ENCODE peak calls at places on chromosomes 3 and 15, in ten cellular contexts. E, W, M, D, O, P, K, A, N and F are unnamed samples.

GRCh38 chr3:129336093-129336706 is 57.5 kb downstream of the HMCES start:
- DNase-seq in E (no peak), W (no peak), M (no peak), D (peak; percentile 29), O (no peak), P (no peak), K (no peak), A (no peak), N (no peak), F (no peak)

GRCh38 chr15:96296264-96296663 is 34.2 kb upstream of the NR2F2 start:
- DNase-seq in E (no peak), W (no peak), M (no peak), D (peak; percentile 86), O (no peak), P (no peak), K (peak; percentile 86), A (peak; percentile 95), N (no peak), F (no peak)

GRCh38 chr3:49333091-49333490 is 6.8 kb downstream of the USP4 start:
- DNase-seq in E (no peak), W (no peak), M (no peak), D (no peak), O (peak; percentile 49), P (no peak), K (peak; percentile 36), A (no peak), N (no peak), F (no peak)

GRCh38 chr3:14435175-14436011 is 33.0 kb downstream of the SLC6A6 start:
- DNase-seq in E (peak; percentile 57), W (no peak), M (no peak), D (no peak), O (no peak), P (no peak), K (peak; percentile 65), A (no peak), N (no peak), F (no peak)

GRCh38 chr3:136750209-136750921 is 1.8 kb downstream of the STAG1 start:
- DNase-seq in E (no peak), W (peak; percentile 51), M (no peak), D (peak; percentile 19), O (no peak), P (no peak), K (peak; percentile 39), A (no peak), N (no peak), F (no peak)

GRCh38 chr3:30294241-30294667 is 312.1 kb upstream of the TGFBR2 start:
- DNase-seq in E (no peak), W (no peak), M (no peak), D (no peak), O (no peak), P (peak; percentile 18), K (peak; percentile 79), A (peak; percentile 46), N (no peak), F (no peak)

GRCh38 chr3:8503461-8503860 is 1.8 kb downstream of the LMCD1 start:
- DNase-seq in E (no peak), W (no peak), M (no peak), D (peak; percentile 76), O (no peak), P (no peak), K (no peak), A (no peak), N (no peak), F (no peak)

GRCh38 chr3:14480207-14481017 is 59.7 kb downstream of the GRIP2 start:
- DNase-seq in E (peak; percentile 63), W (no peak), M (no peak), D (peak; percentile 80), O (no peak), P (no peak), K (peak; percentile 71), A (peak; percentile 94), N (no peak), F (no peak)

DNA sequence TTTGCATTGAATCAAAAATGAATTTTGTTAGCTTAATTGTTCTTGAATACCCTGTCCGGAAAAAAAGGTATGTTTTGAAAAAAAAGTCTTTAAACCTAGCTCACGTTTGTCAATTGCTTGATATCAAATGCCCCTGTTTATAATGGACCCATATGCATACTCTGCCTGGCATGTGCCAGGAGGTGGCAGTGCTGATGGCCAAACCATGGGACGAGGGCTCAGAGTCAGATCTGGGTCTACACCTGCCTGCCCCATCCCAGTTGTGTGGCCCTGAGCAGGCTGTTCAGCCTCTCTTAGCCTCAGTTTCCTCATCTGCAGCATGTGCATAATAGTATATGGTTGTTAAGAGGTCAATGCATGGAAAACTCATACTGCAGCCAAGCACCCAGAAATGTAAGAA is 38.8 kb downstream of the PRKCD start:
- DNase-seq in E (no peak), W (no peak), M (no peak), D (no peak), O (no peak), P (no peak), K (no peak), A (no peak), N (no peak), F (no peak)
- TF ChIP-seq CTCF in E (no peak), W (peak; percentile 65), M (no peak), D (no peak), O (no peak), P (peak; percentile 34), K (no peak), A (peak; percentile 9), N (no peak), F (peak; percentile 2)

DNA sequence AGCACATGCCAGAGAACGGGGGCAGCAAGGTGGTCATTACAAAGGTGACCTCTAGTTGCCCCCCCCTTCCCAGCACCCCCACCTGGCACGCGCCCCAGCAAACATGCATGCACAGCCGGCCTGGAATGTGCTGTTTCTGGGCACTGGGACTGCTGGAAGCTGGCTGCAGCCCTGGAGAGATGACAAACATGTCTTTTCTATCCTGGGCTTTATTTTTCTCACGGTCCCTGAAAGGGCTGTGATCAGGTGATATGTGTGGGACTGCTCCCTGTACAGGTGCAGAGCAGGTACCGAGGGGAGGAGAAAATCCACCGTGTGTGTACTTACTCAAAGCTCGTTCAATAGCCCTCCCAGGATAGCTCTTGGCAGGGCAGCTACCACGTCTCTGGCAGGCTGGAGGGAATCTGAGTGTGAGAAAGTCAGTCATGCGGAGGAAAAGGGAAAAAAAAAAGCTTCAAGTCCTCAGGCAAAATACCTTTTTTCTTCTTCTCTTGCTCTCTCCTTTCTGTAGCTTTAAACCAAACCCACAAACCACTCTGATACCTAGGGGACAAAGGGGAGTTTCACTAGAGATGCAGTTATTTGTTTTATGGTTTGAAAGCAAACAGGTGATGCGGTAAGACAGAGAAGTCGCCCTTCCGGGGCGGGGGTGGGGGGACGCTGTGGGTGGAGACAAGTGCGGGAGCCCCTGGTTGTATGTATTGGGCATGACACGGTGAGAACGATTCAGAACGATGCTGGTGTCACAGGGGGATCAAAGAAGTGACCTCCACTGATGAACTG is 5.0 kb upstream of the HES1 start:
- DNase-seq in E (no peak), W (peak; percentile 83), M (no peak), D (no peak), O (no peak), P (peak; percentile 70), K (no peak), A (no peak), N (peak; percentile 83), F (no peak)
- H3K4me3 ChIP-seq in E (no peak overlapping the region), W (peak overlapping the region; percentile 54), M (no peak overlapping the region), D (no peak overlapping the region), O (no peak overlapping the region), P (peak overlapping the region; percentile 7), K (no peak overlapping the region), A (no peak overlapping the region), N (no peak overlapping the region), F (no peak overlapping the region)

GRCh38 chr15:92943581-92943980 is 43.5 kb downstream of the CHD2 start:
- DNase-seq in E (no peak), W (no peak), M (no peak), D (no peak), O (no peak), P (no peak), K (no peak), A (no peak), N (no peak), F (no peak)

GRCh38 chr15:92944946-92945521 is 44.9 kb downstream of the CHD2 start:
- DNase-seq in E (no peak), W (no peak), M (no peak), D (no peak), O (no peak), P (no peak), K (no peak), A (no peak), N (no peak), F (no peak)

GRCh38 chr15:92942706-92943105 is 42.6 kb downstream of the CHD2 start:
- DNase-seq in E (no peak), W (no peak), M (no peak), D (no peak), O (no peak), P (peak; percentile 25), K (no peak), A (no peak), N (no peak), F (no peak)

GRCh38 chr15:92938387-92938786 is 38.3 kb downstream of the CHD2 start:
- DNase-seq in E (no peak), W (no peak), M (no peak), D (no peak), O (no peak), P (no peak), K (no peak), A (no peak), N (no peak), F (no peak)

DNA sequence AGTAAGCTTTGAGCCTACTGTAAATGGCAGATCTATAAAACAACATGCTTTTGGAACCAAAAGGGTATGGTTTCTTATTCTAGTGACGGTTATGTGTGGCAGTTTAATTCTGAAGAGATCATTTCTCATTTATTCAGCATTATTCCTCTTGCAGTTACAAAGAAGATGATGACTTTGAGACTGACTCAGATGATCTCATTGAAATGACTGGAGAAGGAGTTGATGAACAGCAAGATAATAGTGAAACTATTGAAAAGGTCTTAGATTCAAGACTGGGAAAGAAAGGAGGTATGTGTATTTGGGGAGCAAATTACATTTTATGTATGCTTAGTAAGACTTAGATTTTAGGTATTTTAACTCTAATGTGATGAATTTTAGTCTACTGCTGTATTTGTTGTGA is 41.5 kb downstream of the CHD2 start:
- DNase-seq in E (no peak), W (no peak), M (no peak), D (no peak), O (no peak), P (no peak), K (no peak), A (no peak), N (no peak), F (no peak)
- TF ChIP-seq CTCF in E (no peak), W (no peak), M (no peak), D (no peak), O (no peak), P (no peak), K (no peak), A (no peak), N (no peak), F (no peak)

GRCh38 chr3:98558100-98558499 is 26.3 kb downstream of the GPR15 start:
- DNase-seq in E (no peak), W (no peak), M (no peak), D (no peak), O (no peak), P (no peak), K (no peak), A (no peak), N (no peak), F (no peak)

GRCh38 chr3:98555025-98555379 is 23.2 kb downstream of the GPR15 start:
- DNase-seq in E (no peak), W (no peak), M (no peak), D (no peak), O (no peak), P (no peak), K (no peak), A (no peak), N (no peak), F (no peak)

GRCh38 chr3:98554580-98554979 is 22.8 kb downstream of the GPR15 start:
- DNase-seq in E (no peak), W (no peak), M (no peak), D (no peak), O (no peak), P (no peak), K (no peak), A (no peak), N (no peak), F (no peak)

GRCh38 chr3:98556164-98557130 is 24.7 kb downstream of the GPR15 start:
- DNase-seq in E (no peak), W (peak; percentile 22), M (no peak), D (no peak), O (no peak), P (no peak), K (peak; percentile 25), A (no peak), N (no peak), F (no peak)

GRCh38 chr3:98557324-98558010 is 25.7 kb downstream of the GPR15 start:
- DNase-seq in E (no peak), W (no peak), M (no peak), D (no peak), O (no peak), P (no peak), K (no peak), A (no peak), N (no peak), F (no peak)
- H3K4me3 ChIP-seq in E (no peak overlapping the region), W (peak overlapping the region; percentile 21), M (no peak overlapping the region), D (no peak overlapping the region), O (no peak overlapping the region), P (no peak overlapping the region), K (no peak overlapping the region), A (no peak overlapping the region), N (no peak overlapping the region), F (no peak overlapping the region)